ENCODE peak calls at places on chromosomes 7 and 10, in ten cellular contexts. One of them, this sample, is unnamed.
A peak's percentile ranks its signal among the peaks of the same experiment; 100 is the strongest.

GRCh38 chr10:75000748-75001321 is 110.6 kb upstream of the SAMD8 start:
- DNase-seq in activated CD8-positive, alpha-beta T cell treated with anti-CD3 and anti-CD28 coated beads for 36 hours: peak; percentile 34
- DNase-seq in AG04450: no peak
- DNase-seq in fibroblast of mammary gland: no peak
- DNase-seq in neural crest cell: no peak
- DNase-seq in H1: no peak
- DNase-seq in fibroblast of the aortic adventitia: no peak
- DNase-seq in AG09309: no peak
- DNase-seq in ovary: no peak
- DNase-seq in endothelial cell: no peak
- DNase-seq in this sample: no peak

GRCh38 chr10:23065549-23065948 is 29.8 kb upstream of the MSRB2 start:
- DNase-seq in activated CD8-positive, alpha-beta T cell treated with anti-CD3 and anti-CD28 coated beads for 36 hours: no peak
- DNase-seq in AG09309: peak; percentile 35
- DNase-seq in endothelial cell: no peak
- DNase-seq in fibroblast of the aortic adventitia: peak; percentile 89
- DNase-seq in fibroblast of mammary gland: peak; percentile 73
- DNase-seq in neural crest cell: no peak
- DNase-seq in AG04450: peak; percentile 11
- DNase-seq in H1: no peak
- DNase-seq in ovary: peak; percentile 41
- DNase-seq in this sample: peak; percentile 62

GRCh38 chr10:25294032-25294926 is 119.5 kb downstream of the GPR158 start:
- DNase-seq in neural crest cell: no peak
- DNase-seq in fibroblast of the aortic adventitia: peak; percentile 4
- DNase-seq in endothelial cell: no peak
- DNase-seq in activated CD8-positive, alpha-beta T cell treated with anti-CD3 and anti-CD28 coated beads for 36 hours: no peak
- DNase-seq in ovary: no peak
- DNase-seq in fibroblast of mammary gland: peak; percentile 5
- DNase-seq in H1: no peak
- DNase-seq in AG09309: no peak
- DNase-seq in AG04450: no peak
- DNase-seq in this sample: peak; percentile 15

GRCh38 chr7:102935450-102936110 is 22.8 kb downstream of the LRRC17 start:
- DNase-seq in neural crest cell: no peak
- DNase-seq in ovary: no peak
- DNase-seq in AG04450: no peak
- DNase-seq in fibroblast of mammary gland: peak; percentile 61
- DNase-seq in H1: no peak
- DNase-seq in activated CD8-positive, alpha-beta T cell treated with anti-CD3 and anti-CD28 coated beads for 36 hours: no peak
- DNase-seq in AG09309: no peak
- DNase-seq in fibroblast of the aortic adventitia: peak; percentile 83
- DNase-seq in endothelial cell: no peak
- DNase-seq in this sample: no peak

GRCh38 chr7:1352656-1353286 is 106.5 kb downstream of the MICALL2 start:
- DNase-seq in neural crest cell: no peak
- DNase-seq in fibroblast of the aortic adventitia: no peak
- DNase-seq in activated CD8-positive, alpha-beta T cell treated with anti-CD3 and anti-CD28 coated beads for 36 hours: no peak
- DNase-seq in endothelial cell: no peak
- DNase-seq in AG09309: no peak
- DNase-seq in H1: no peak
- DNase-seq in ovary: no peak
- DNase-seq in AG04450: no peak
- DNase-seq in fibroblast of mammary gland: no peak
- DNase-seq in this sample: no peak

GRCh38 chr10:102452672-102453340 is 1.5 kb upstream of the C10orf95 start:
- DNase-seq in neural crest cell: no peak
- DNase-seq in ovary: no peak
- DNase-seq in endothelial cell: no peak
- DNase-seq in AG04450: no peak
- DNase-seq in H1: no peak
- DNase-seq in activated CD8-positive, alpha-beta T cell treated with anti-CD3 and anti-CD28 coated beads for 36 hours: peak; percentile 90
- DNase-seq in AG09309: no peak
- DNase-seq in fibroblast of the aortic adventitia: peak; percentile 64
- DNase-seq in fibroblast of mammary gland: peak; percentile 90
- DNase-seq in this sample: no peak

GRCh38 chr7:122674502-122674901 is 24.4 kb downstream of the RNF133 start:
- DNase-seq in endothelial cell: no peak
- DNase-seq in ovary: no peak
- DNase-seq in H1: no peak
- DNase-seq in fibroblast of the aortic adventitia: peak; percentile 82
- DNase-seq in neural crest cell: no peak
- DNase-seq in activated CD8-positive, alpha-beta T cell treated with anti-CD3 and anti-CD28 coated beads for 36 hours: no peak
- DNase-seq in AG04450: no peak
- DNase-seq in AG09309: no peak
- DNase-seq in fibroblast of mammary gland: peak; percentile 88
- DNase-seq in this sample: peak; percentile 98

GRCh38 chr10:128701837-128702236 is 575.6 kb upstream of the MKI67 start:
- DNase-seq in ovary: no peak
- DNase-seq in AG09309: no peak
- DNase-seq in neural crest cell: no peak
- DNase-seq in fibroblast of mammary gland: no peak
- DNase-seq in endothelial cell: no peak
- DNase-seq in AG04450: no peak
- DNase-seq in activated CD8-positive, alpha-beta T cell treated with anti-CD3 and anti-CD28 coated beads for 36 hours: no peak
- DNase-seq in fibroblast of the aortic adventitia: no peak
- DNase-seq in H1: no peak
- DNase-seq in this sample: no peak

GRCh38 chr7:132738254-132738653 is 162.0 kb upstream of the PLXNA4 start:
- DNase-seq in AG04450: peak; percentile 72
- DNase-seq in AG09309: peak; percentile 89
- DNase-seq in H1: no peak
- DNase-seq in activated CD8-positive, alpha-beta T cell treated with anti-CD3 and anti-CD28 coated beads for 36 hours: no peak
- DNase-seq in endothelial cell: no peak
- DNase-seq in fibroblast of mammary gland: peak; percentile 99
- DNase-seq in fibroblast of the aortic adventitia: peak; percentile 97
- DNase-seq in ovary: no peak
- DNase-seq in neural crest cell: no peak
- DNase-seq in this sample: peak; percentile 83

GRCh38 chr10:130193493-130194193 is 57.5 kb downstream of the GLRX3 start:
- DNase-seq in fibroblast of mammary gland: no peak
- DNase-seq in activated CD8-positive, alpha-beta T cell treated with anti-CD3 and anti-CD28 coated beads for 36 hours: no peak
- DNase-seq in fibroblast of the aortic adventitia: no peak
- DNase-seq in endothelial cell: no peak
- DNase-seq in AG04450: no peak
- DNase-seq in H1: no peak
- DNase-seq in neural crest cell: no peak
- DNase-seq in ovary: no peak
- DNase-seq in AG09309: no peak
- DNase-seq in this sample: no peak

GRCh38 chr10:89242340-89242680 is 9.3 kb downstream of the LIPA start:
- DNase-seq in endothelial cell: no peak
- DNase-seq in fibroblast of mammary gland: no peak
- DNase-seq in fibroblast of the aortic adventitia: no peak
- DNase-seq in AG09309: no peak
- DNase-seq in ovary: no peak
- DNase-seq in activated CD8-positive, alpha-beta T cell treated with anti-CD3 and anti-CD28 coated beads for 36 hours: no peak
- DNase-seq in AG04450: no peak
- DNase-seq in H1: no peak
- DNase-seq in neural crest cell: no peak
- DNase-seq in this sample: no peak

GRCh38 chr7:6652446-6653011 is 15.4 kb downstream of the ZNF316 start:
- DNase-seq in ovary: no peak
- DNase-seq in AG09309: no peak
- DNase-seq in endothelial cell: no peak
- DNase-seq in neural crest cell: no peak
- DNase-seq in AG04450: no peak
- DNase-seq in H1: no peak
- DNase-seq in fibroblast of the aortic adventitia: no peak
- DNase-seq in fibroblast of mammary gland: no peak
- DNase-seq in activated CD8-positive, alpha-beta T cell treated with anti-CD3 and anti-CD28 coated beads for 36 hours: no peak
- DNase-seq in this sample: no peak

GRCh38 chr7:5572439-5572838 is 148.8 kb upstream of the TNRC18 start:
- DNase-seq in H1: no peak
- DNase-seq in fibroblast of mammary gland: no peak
- DNase-seq in AG09309: no peak
- DNase-seq in endothelial cell: no peak
- DNase-seq in fibroblast of the aortic adventitia: no peak
- DNase-seq in neural crest cell: no peak
- DNase-seq in ovary: no peak
- DNase-seq in AG04450: no peak
- DNase-seq in activated CD8-positive, alpha-beta T cell treated with anti-CD3 and anti-CD28 coated beads for 36 hours: no peak
- DNase-seq in this sample: no peak

GRCh38 chr10:120738658-120739057 is 112.5 kb upstream of the WDR11 start:
- DNase-seq in AG04450: no peak
- DNase-seq in endothelial cell: no peak
- DNase-seq in AG09309: no peak
- DNase-seq in fibroblast of the aortic adventitia: no peak
- DNase-seq in fibroblast of mammary gland: no peak
- DNase-seq in ovary: no peak
- DNase-seq in activated CD8-positive, alpha-beta T cell treated with anti-CD3 and anti-CD28 coated beads for 36 hours: no peak
- DNase-seq in neural crest cell: no peak
- DNase-seq in H1: no peak
- DNase-seq in this sample: no peak

GRCh38 chr10:95308389-95309302 is 17.8 kb upstream of the PDLIM1 start:
- DNase-seq in fibroblast of mammary gland: peak; percentile 98
- DNase-seq in fibroblast of the aortic adventitia: peak; percentile 99
- DNase-seq in ovary: peak; percentile 57
- DNase-seq in endothelial cell: no peak
- DNase-seq in neural crest cell: no peak
- DNase-seq in H1: no peak
- DNase-seq in activated CD8-positive, alpha-beta T cell treated with anti-CD3 and anti-CD28 coated beads for 36 hours: no peak
- DNase-seq in AG09309: peak; percentile 95
- DNase-seq in AG04450: peak; percentile 95
- DNase-seq in this sample: peak; percentile 99

GRCh38 chr7:80916770-80917681 is 1.8 kb downstream of the SEMA3C start:
- DNase-seq in fibroblast of mammary gland: peak; percentile 93
- DNase-seq in H1: no peak
- DNase-seq in AG04450: no peak
- DNase-seq in endothelial cell: no peak
- DNase-seq in ovary: no peak
- DNase-seq in fibroblast of the aortic adventitia: peak; percentile 83
- DNase-seq in activated CD8-positive, alpha-beta T cell treated with anti-CD3 and anti-CD28 coated beads for 36 hours: no peak
- DNase-seq in AG09309: no peak
- DNase-seq in neural crest cell: no peak
- DNase-seq in this sample: peak; percentile 43
- TF ChIP-seq CTCF in fibroblast of mammary gland: peak; percentile 67
- TF ChIP-seq CTCF in H1: peak; percentile 19
- TF ChIP-seq CTCF in AG04450: peak; percentile 60
- TF ChIP-seq CTCF in endothelial cell: no peak
- TF ChIP-seq CTCF in ovary: no peak
- TF ChIP-seq CTCF in fibroblast of the aortic adventitia: peak; percentile 67
- TF ChIP-seq CTCF in activated CD8-positive, alpha-beta T cell treated with anti-CD3 and anti-CD28 coated beads for 36 hours: no peak
- TF ChIP-seq CTCF in AG09309: peak; percentile 57
- TF ChIP-seq CTCF in neural crest cell: peak; percentile 64
- TF ChIP-seq CTCF in this sample: peak; percentile 48

DNA sequence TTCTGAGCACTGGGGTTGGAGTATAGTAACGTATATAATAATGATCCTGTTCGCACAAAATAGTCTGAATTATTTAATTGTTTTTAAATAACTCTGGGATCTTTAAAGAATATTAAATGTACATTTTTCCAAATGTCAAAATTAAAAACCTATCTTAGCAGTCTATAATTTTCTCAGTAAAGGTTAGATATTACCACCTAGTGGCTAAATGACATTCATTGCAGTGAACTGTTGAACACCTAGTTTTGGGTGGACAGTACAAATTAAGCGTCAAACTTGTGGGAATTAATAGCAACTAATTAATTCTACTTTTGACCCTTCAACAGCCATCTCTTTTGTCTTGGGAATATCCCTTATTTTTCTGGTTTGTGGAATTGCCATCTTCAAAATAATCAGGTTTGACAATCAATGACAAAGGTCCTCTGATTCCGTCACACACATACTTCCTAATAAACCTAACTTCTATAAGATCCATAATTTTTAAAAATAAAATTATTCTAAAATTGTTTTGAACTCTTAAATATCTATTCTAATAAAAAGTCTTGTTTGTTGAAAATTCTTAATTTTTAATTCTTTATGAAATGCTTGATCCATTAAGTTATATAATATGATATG is 165.7 kb downstream of the SEMA3D start:
- DNase-seq in neural crest cell: no peak
- DNase-seq in H1: no peak
- DNase-seq in endothelial cell: no peak
- DNase-seq in fibroblast of the aortic adventitia: peak; percentile 28
- DNase-seq in ovary: no peak
- DNase-seq in fibroblast of mammary gland: peak; percentile 31
- DNase-seq in AG09309: no peak
- DNase-seq in activated CD8-positive, alpha-beta T cell treated with anti-CD3 and anti-CD28 coated beads for 36 hours: no peak
- DNase-seq in AG04450: no peak
- DNase-seq in this sample: no peak
- TF ChIP-seq CTCF in neural crest cell: peak; percentile 72
- TF ChIP-seq CTCF in H1: peak; percentile 9
- TF ChIP-seq CTCF in endothelial cell: peak; percentile 52
- TF ChIP-seq CTCF in fibroblast of the aortic adventitia: peak; percentile 51
- TF ChIP-seq CTCF in ovary: no peak
- TF ChIP-seq CTCF in fibroblast of mammary gland: peak; percentile 52
- TF ChIP-seq CTCF in AG09309: peak; percentile 37
- TF ChIP-seq CTCF in activated CD8-positive, alpha-beta T cell treated with anti-CD3 and anti-CD28 coated beads for 36 hours: no peak
- TF ChIP-seq CTCF in AG04450: peak; percentile 67
- TF ChIP-seq CTCF in this sample: peak; percentile 50

DNA sequence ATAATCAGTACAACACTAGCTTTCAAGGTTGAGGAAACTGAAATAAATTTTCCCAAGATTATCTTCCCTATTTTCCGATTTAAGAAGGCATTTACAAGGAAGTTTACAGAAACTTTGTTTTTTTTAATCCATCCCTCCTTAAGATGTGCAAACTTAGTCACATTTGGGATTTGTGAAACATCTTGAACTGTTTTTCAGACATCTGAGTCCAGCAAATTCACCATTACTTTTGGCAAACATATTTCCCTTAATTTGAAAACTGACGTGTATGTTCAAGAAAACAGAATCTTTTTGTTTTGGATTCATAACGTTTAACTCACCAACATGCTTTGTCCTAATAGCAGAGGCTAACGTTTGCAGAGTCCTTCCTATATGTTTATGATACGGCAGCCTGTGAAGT is 19.5 kb downstream of the GLI3 start:
- DNase-seq in AG04450: no peak
- DNase-seq in fibroblast of the aortic adventitia: no peak
- DNase-seq in AG09309: no peak
- DNase-seq in endothelial cell: no peak
- DNase-seq in activated CD8-positive, alpha-beta T cell treated with anti-CD3 and anti-CD28 coated beads for 36 hours: no peak
- DNase-seq in fibroblast of mammary gland: peak; percentile 66
- DNase-seq in ovary: no peak
- DNase-seq in H1: no peak
- DNase-seq in neural crest cell: no peak
- DNase-seq in this sample: no peak
- TF ChIP-seq CTCF in AG04450: no peak
- TF ChIP-seq CTCF in fibroblast of the aortic adventitia: no peak
- TF ChIP-seq CTCF in AG09309: no peak
- TF ChIP-seq CTCF in endothelial cell: no peak
- TF ChIP-seq CTCF in activated CD8-positive, alpha-beta T cell treated with anti-CD3 and anti-CD28 coated beads for 36 hours: no peak
- TF ChIP-seq CTCF in fibroblast of mammary gland: no peak
- TF ChIP-seq CTCF in ovary: no peak
- TF ChIP-seq CTCF in H1: no peak
- TF ChIP-seq CTCF in neural crest cell: no peak
- TF ChIP-seq CTCF in this sample: no peak

DNA sequence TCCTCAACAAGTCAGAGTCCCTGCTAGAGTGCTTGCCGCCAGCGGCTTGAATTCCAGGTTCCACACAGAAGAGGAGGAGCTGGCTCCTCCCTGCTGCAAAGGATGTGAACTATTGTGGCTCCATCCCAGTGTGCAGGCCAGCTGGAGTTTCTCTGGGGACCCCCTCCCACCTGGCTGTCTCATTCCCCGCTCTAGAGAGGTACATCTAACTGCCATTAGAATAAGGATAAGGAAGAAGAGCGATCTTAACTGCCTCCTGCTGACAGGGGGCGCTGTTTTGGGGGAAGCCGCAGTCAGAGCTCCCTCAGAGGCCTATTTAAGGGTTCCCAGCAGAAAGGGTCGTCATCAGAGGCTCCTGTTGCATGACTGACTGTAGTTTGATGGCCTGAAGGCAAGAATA is 40.8 kb upstream of the HECW1 start:
- DNase-seq in AG09309: no peak
- DNase-seq in AG04450: no peak
- DNase-seq in fibroblast of the aortic adventitia: peak; percentile 2
- DNase-seq in activated CD8-positive, alpha-beta T cell treated with anti-CD3 and anti-CD28 coated beads for 36 hours: peak; percentile 45
- DNase-seq in endothelial cell: peak; percentile 44
- DNase-seq in H1: peak; percentile 69
- DNase-seq in ovary: peak; percentile 24
- DNase-seq in neural crest cell: peak; percentile 27
- DNase-seq in fibroblast of mammary gland: peak; percentile 11
- DNase-seq in this sample: no peak
- TF ChIP-seq CTCF in AG09309: peak; percentile 38
- TF ChIP-seq CTCF in AG04450: peak; percentile 41
- TF ChIP-seq CTCF in fibroblast of the aortic adventitia: peak; percentile 34
- TF ChIP-seq CTCF in activated CD8-positive, alpha-beta T cell treated with anti-CD3 and anti-CD28 coated beads for 36 hours: peak; percentile 55
- TF ChIP-seq CTCF in endothelial cell: peak; percentile 52
- TF ChIP-seq CTCF in H1: peak; percentile 77
- TF ChIP-seq CTCF in ovary: no peak
- TF ChIP-seq CTCF in neural crest cell: peak; percentile 59
- TF ChIP-seq CTCF in fibroblast of mammary gland: peak; percentile 42
- TF ChIP-seq CTCF in this sample: peak; percentile 35